ENCODE peak calls at places on chromosomes 13 and 19, in seven cellular contexts. B, V, X, N, H, Q and F are unnamed samples.

GRCh38 chr13:53460776-53461175 is 432.2 kb downstream of the OLFM4 start:
- DNase-seq in B (no peak), Q (no peak), H (no peak), V (peak), X (no peak), N (no peak), F (peak)

GRCh38 chr19:3459322-3459881 is 20.9 kb downstream of the SMIM24 start:
- DNase-seq in Q (peak), V (peak), H (peak), X (peak), B (no peak), N (no peak), F (no peak)

GRCh38 chr19:1525343-1525742 is 1.5 kb downstream of the PLK5 start:
- DNase-seq in N (no peak), Q (no peak), H (no peak), V (no peak), B (no peak), X (no peak), F (no peak)

GRCh38 chr13:97318532-97318931 is 96.4 kb downstream of the MBNL2 start:
- DNase-seq in H (no peak), B (no peak), Q (no peak), N (no peak), V (no peak), X (no peak), F (no peak)

GRCh38 chr13:113801289-113801961 is 42.4 kb downstream of the TMEM255B start:
- DNase-seq in Q (no peak), X (peak), H (no peak), V (no peak), N (no peak), B (no peak), F (no peak)

GRCh38 chr13:99265162-99265822 is 7.1 kb upstream of the GPR18 start:
- DNase-seq in Q (no peak), V (no peak), X (no peak), B (no peak), H (no peak), N (no peak), F (no peak)

GRCh38 chr13:83024955-83025594 is 857.2 kb downstream of the SLITRK1 start:
- DNase-seq in X (no peak), H (no peak), Q (peak), V (peak), B (no peak), N (no peak), F (peak)

GRCh38 chr13:77061362-77061761 is 34.4 kb upstream of the FBXL3 start:
- DNase-seq in X (no peak), B (no peak), V (no peak), N (no peak), H (no peak), Q (no peak), F (no peak)

GRCh38 chr19:10142701-10143375 is 23.1 kb upstream of the EIF3G start:
- DNase-seq in N (peak), Q (no peak), X (no peak), H (no peak), B (no peak), V (no peak), F (no peak)

GRCh38 chr13:114319441-114319871 is 5.2 kb downstream of the CHAMP1 start:
- DNase-seq in N (no peak), H (peak), X (no peak), B (no peak), V (no peak), Q (peak), F (no peak)

GRCh38 chr19:31675187-31675913 is 326.1 kb upstream of the TSHZ3 start:
- DNase-seq in V (no peak), X (no peak), B (no peak), Q (no peak), N (no peak), H (peak), F (no peak)

GRCh38 chr13:79581870-79582315 is 100.9 kb downstream of the NDFIP2 start:
- DNase-seq in N (no peak), H (no peak), X (peak), V (peak), B (no peak), Q (peak), F (peak)

GRCh38 chr19:53657778-53658177 is 26.0 kb downstream of the DPRX start:
- DNase-seq in B (no peak), Q (no peak), H (no peak), N (no peak), X (no peak), V (no peak), F (peak)

GRCh38 chr13:29847501-29847983 is 2.9 kb downstream of the UBL3 start:
- DNase-seq in B (peak), H (no peak), Q (peak), X (no peak), N (no peak), V (no peak), F (peak)

GRCh38 chr13:108895220-108895704 is 265.9 kb downstream of the MYO16 start:
- DNase-seq in V (no peak), H (peak), N (no peak), Q (peak), B (no peak), X (no peak), F (no peak)

GRCh38 chr13:50130686-50131051 is 115.4 kb downstream of the KCNRG start:
- DNase-seq in B (peak), N (no peak), X (peak), V (peak), Q (peak), H (peak), F (no peak)

GRCh38 chr19:8370176-8371010 is 6.4 kb downstream of the ANGPTL4 start:
- DNase-seq in H (no peak), N (no peak), V (no peak), Q (no peak), B (no peak), X (no peak), F (no peak)

GRCh38 chr13:99778500-99778899 is 193.1 kb downstream of the ZIC5 start:
- DNase-seq in N (no peak), Q (no peak), B (no peak), V (no peak), X (no peak), H (no peak), F (no peak)

GRCh38 chr19:29495091-29495490 is 30.7 kb upstream of the VSTM2B start:
- DNase-seq in N (no peak), V (peak), H (no peak), B (no peak), X (peak), Q (no peak), F (peak)

GRCh38 chr19:14494910-14495677 is 833 bp downstream of the GIPC1 start:
- DNase-seq in H (no peak), B (no peak), V (no peak), N (no peak), Q (no peak), X (no peak), F (no peak)

GRCh38 chr13:73677041-73677589 is 457.1 kb downstream of the KLF12 start:
- DNase-seq in H (no peak), X (no peak), Q (peak), B (no peak), V (no peak), N (no peak), F (no peak)

GRCh38 chr13:112981361-112981905 is 12.4 kb downstream of the MCF2L start:
- DNase-seq in X (no peak), V (no peak), Q (no peak), B (no peak), N (no peak), H (no peak), F (no peak)

GRCh38 chr13:78102121-78102677 is 183.6 kb upstream of the EDNRB start:
- DNase-seq in N (no peak), H (no peak), X (no peak), V (no peak), Q (peak), B (no peak), F (no peak)

GRCh38 chr13:32432856-32433255 is 4.9 kb upstream of the N4BP2L1 start:
- DNase-seq in X (no peak), H (no peak), Q (no peak), B (no peak), N (no peak), V (no peak), F (no peak)

GRCh38 chr19:3954107-3954506 is 16.8 kb downstream of the DAPK3 start:
- DNase-seq in V (peak), Q (no peak), X (no peak), B (no peak), N (no peak), H (no peak), F (no peak)